ENCODE peak calls at places on chromosomes 13 and 19, in four cellular contexts. D is K562, M is HL-60, J is GM12878. V is an unnamed sample.

GRCh38 chr13:27201661-27202060 is 30.1 kb upstream of the USP12 start:
- DNase-seq in D (no peak), M (no peak), J (no peak), V (no peak)

GRCh38 chr13:48010698-48011097 is 9.6 kb upstream of the SUCLA2 start:
- DNase-seq in D (no peak), M (no peak), J (no peak), V (no peak)

GRCh38 chr13:105346141-105346766 is 1189.2 kb downstream of the EFNB2 start:
- DNase-seq in D (no peak), M (no peak), J (no peak), V (no peak)

GRCh38 chr13:26897706-26898550 is 137.3 kb upstream of the GPR12 start:
- DNase-seq in D (no peak), M (no peak), J (no peak), V (no peak)

GRCh38 chr13:103859952-103860351 is 793.7 kb upstream of the SLC10A2 start:
- DNase-seq in D (no peak), M (peak), J (no peak), V (no peak)

GRCh38 chr13:113604186-113604585 is 19.6 kb downstream of the TFDP1 start:
- DNase-seq in D (no peak), M (no peak), J (no peak), V (peak)

GRCh38 chr19:56333506-56333905 is 18.9 kb upstream of the ZSCAN5A start:
- DNase-seq in D (peak), M (peak), J (no peak), V (no peak)

GRCh38 chr19:11982526-11982925 is 17.7 kb downstream of the ZNF763 start:
- DNase-seq in D (no peak), M (no peak), J (no peak), V (no peak)

GRCh38 chr13:98275711-98276171 is 98.7 kb upstream of the RNF113B start:
- DNase-seq in D (no peak), M (no peak), J (no peak), V (no peak)

GRCh38 chr19:40419780-40420179 is 6.0 kb downstream of the SERTAD1 start:
- DNase-seq in D (no peak), M (no peak), J (no peak), V (no peak)

GRCh38 chr13:65292488-65292901 is 1937.6 kb downstream of the PCDH9 start:
- DNase-seq in D (no peak), M (no peak), J (no peak), V (no peak)

GRCh38 chr19:46959962-46960556 is 59.6 kb upstream of the NPAS1 start:
- DNase-seq in D (no peak), M (no peak), J (no peak), V (no peak)

GRCh38 chr19:10544242-10544752 is 593 bp downstream of the ATG4D start:
- DNase-seq in D (peak), M (peak), J (no peak), V (no peak)

GRCh38 chr13:74774252-74774651 is 640.0 kb upstream of the KLF12 start:
- DNase-seq in D (no peak), M (no peak), J (no peak), V (no peak)

GRCh38 chr19:12649941-12650340 is 16.6 kb downstream of the MAN2B1 start:
- DNase-seq in D (no peak), M (no peak), J (no peak), V (no peak)

GRCh38 chr13:21106089-21106488 is 44.7 kb upstream of the LATS2 start:
- DNase-seq in D (no peak), M (no peak), J (no peak), V (no peak)

GRCh38 chr13:114128624-114129522 is 3.5 kb downstream of the RASA3 start:
- DNase-seq in D (peak), M (peak), J (peak), V (peak)

GRCh38 chr13:43044720-43045301 is 21.4 kb downstream of the DNAJC15 start:
- DNase-seq in D (no peak), M (no peak), J (no peak), V (no peak)

GRCh38 chr13:26007774-26008173 is 44.0 kb downstream of the SHISA2 start:
- DNase-seq in D (no peak), M (no peak), J (no peak), V (no peak)

GRCh38 chr13:27172495-27172842 is 858 bp upstream of the USP12 start:
- DNase-seq in D (peak), M (peak), J (no peak), V (no peak)

GRCh38 chr19:3904233-3904632 is 23.7 kb downstream of the ATCAY start:
- DNase-seq in D (no peak), M (no peak), J (no peak), V (no peak)

GRCh38 chr19:40507892-40508291 is 41.1 kb downstream of the SPTBN4 start:
- DNase-seq in D (peak), M (no peak), J (no peak), V (no peak)

GRCh38 chr13:45341799-45342584 is 1.0 kb upstream of the TPT1 start:
- DNase-seq in D (no peak), M (peak), J (no peak), V (no peak)

GRCh38 chr13:94227255-94227879 is 252.1 kb downstream of the DCT start:
- DNase-seq in D (no peak), M (no peak), J (no peak), V (no peak)

GRCh38 chr13:68727788-68728187 is 1379.8 kb upstream of the ATXN8OS start:
- DNase-seq in D (no peak), M (no peak), J (no peak), V (no peak)

GRCh38 chr19:38674388-38675133 is 27.1 kb downstream of the ACTN4 start:
- DNase-seq in D (peak), M (no peak), J (no peak), V (no peak)

GRCh38 chr13:33349314-33349995 is 63.9 kb upstream of the STARD13 start:
- DNase-seq in D (no peak), M (no peak), J (no peak), V (no peak)

GRCh38 chr19:1450735-1451669 is 1.1 kb downstream of the APC2 start:
- DNase-seq in D (no peak), M (no peak), J (no peak), V (no peak)

GRCh38 chr19:738509-739128 is 12.3 kb upstream of the MISP start:
- DNase-seq in D (no peak), M (no peak), J (no peak), V (no peak)

GRCh38 chr13:23509781-23510543 is 60.2 kb upstream of the TNFRSF19 start:
- DNase-seq in D (no peak), M (no peak), J (no peak), V (no peak)

GRCh38 chr19:16338470-16339360 is 14.1 kb downstream of the KLF2 start:
- DNase-seq in D (no peak), M (peak), J (peak), V (peak)

GRCh38 chr13:113152894-113153809 is 5.3 kb upstream of the PROZ start:
- DNase-seq in D (peak), M (peak), J (no peak), V (no peak)

GRCh38 chr19:50512999-50513745 is 541 bp downstream of the ASPDH start:
- DNase-seq in D (no peak), M (no peak), J (no peak), V (no peak)

GRCh38 chr13:99724633-99725517 is 223.6 kb downstream of the TM9SF2 start:
- DNase-seq in D (no peak), M (no peak), J (peak), V (no peak)

GRCh38 chr13:52743988-52744387 is 4.4 kb upstream of the CNMD start:
- DNase-seq in D (no peak), M (no peak), J (no peak), V (no peak)

GRCh38 chr13:23159587-23160240 is 21.1 kb upstream of the SGCG start:
- DNase-seq in D (no peak), M (no peak), J (no peak), V (no peak)

GRCh38 chr19:4705413-4706131 is 18.1 kb downstream of the DPP9 start:
- DNase-seq in D (no peak), M (no peak), J (no peak), V (no peak)

GRCh38 chr13:105914637-105915036 is 620.8 kb downstream of the EFNB2 start:
- DNase-seq in D (no peak), M (no peak), J (no peak), V (no peak)

GRCh38 chr19:34475026-34475974 is 6.3 kb upstream of the WTIP start:
- DNase-seq in D (no peak), M (peak), J (no peak), V (no peak)

GRCh38 chr19:53246498-53246897 is 8.2 kb downstream of the ZNF677 start:
- DNase-seq in D (no peak), M (no peak), J (peak), V (no peak)
- TF ChIP-seq SPI1 in D (no peak), M (no peak), J (peak), V (peak)

GRCh38 chr19:18866800-18867123 is 29.2 kb downstream of the CERS1 start:
- DNase-seq in D (no peak), M (no peak), J (no peak), V (no peak)

GRCh38 chr19:18865106-18865972 is 30.6 kb downstream of the CERS1 start:
- DNase-seq in D (no peak), M (no peak), J (no peak), V (no peak)

GRCh38 chr19:18867199-18867598 is 28.8 kb downstream of the CERS1 start:
- DNase-seq in D (no peak), M (no peak), J (no peak), V (no peak)

GRCh38 chr19:18867751-18868150 is 28.2 kb downstream of the CERS1 start:
- DNase-seq in D (no peak), M (no peak), J (no peak), V (no peak)

DNA sequence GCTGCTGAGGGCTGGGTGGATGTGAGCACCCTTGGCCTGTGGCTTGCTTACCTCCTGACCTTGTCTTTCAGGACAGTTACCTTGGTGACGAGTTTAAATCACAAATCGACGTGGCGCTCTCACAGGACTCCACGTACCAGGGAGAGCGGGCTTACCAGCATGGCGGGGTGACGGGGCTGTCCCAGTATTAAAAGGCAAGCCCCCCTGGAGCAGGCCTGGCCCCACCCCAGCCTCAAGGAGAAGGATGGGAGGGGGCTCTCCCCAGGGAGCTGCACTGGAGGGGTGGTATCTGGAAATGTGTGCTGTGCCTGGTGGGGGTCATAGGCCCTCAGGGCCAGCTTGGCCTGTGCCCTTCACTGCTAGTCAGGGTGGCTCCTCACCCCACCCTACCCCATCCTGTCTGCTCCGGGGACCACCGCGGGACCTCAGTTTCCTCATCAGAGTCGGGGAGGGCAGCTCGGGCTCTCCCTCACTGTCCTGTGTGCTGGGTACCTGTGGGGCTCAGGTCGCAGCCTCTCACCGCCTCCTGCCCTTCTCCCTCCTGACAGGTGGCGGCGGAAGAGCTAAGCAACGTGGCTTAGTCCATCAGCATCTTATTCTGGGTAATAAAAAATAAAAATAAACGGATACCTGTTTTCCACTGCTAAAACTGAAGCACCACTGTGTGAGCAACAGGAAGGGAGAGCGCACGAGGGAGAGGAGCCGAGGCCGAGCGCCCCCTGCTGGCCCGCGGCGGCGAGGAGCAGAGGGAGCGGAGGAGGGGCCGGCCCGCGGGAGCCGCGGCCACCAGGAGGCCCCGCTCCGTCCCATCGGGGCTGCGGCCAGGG is 29.8 kb downstream of the CERS1 start:
- DNase-seq in D (peak), M (peak), J (no peak), V (peak)
- TF ChIP-seq SPI1 in D (no peak), M (no peak), J (no peak), V (no peak)

DNA sequence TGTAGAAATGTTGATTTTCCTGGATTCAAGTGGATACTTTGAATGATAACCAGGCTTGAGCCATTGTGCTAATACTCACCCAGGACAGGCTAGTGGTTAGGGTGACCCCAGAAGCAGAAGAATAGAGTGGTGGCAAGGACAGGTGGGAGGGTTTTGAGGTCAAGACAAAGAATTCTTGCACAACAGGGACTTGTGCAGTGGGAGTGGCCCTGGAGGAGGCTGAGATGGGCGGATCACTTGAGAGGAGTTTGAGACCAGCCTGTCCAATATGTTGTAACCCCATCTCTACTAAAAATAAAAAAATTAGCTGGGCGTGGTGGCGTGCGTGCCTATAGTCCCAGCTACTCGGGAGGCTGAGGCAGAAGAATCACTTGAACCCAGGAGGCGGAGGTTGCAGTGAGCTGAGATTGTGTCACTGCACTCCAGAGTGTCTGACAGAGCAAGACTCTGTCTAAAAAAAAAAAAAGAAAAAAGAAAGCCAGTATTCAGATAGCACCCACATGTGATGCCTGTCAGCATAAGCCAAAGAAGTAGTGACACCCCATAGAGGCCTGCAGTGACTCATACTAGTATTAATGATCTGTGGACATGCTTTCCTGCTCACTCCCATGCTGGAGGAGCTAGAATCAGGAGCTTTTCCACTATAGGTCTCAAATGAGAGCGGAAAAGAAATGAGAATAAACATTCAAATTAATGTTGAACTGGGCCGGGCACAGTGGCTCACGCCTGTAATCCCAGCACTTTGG is 78.7 kb downstream of the RNF17 start:
- DNase-seq in D (no peak), M (no peak), J (no peak), V (no peak)
- TF ChIP-seq SPI1 in D (no peak), M (no peak), J (no peak), V (no peak)

DNA sequence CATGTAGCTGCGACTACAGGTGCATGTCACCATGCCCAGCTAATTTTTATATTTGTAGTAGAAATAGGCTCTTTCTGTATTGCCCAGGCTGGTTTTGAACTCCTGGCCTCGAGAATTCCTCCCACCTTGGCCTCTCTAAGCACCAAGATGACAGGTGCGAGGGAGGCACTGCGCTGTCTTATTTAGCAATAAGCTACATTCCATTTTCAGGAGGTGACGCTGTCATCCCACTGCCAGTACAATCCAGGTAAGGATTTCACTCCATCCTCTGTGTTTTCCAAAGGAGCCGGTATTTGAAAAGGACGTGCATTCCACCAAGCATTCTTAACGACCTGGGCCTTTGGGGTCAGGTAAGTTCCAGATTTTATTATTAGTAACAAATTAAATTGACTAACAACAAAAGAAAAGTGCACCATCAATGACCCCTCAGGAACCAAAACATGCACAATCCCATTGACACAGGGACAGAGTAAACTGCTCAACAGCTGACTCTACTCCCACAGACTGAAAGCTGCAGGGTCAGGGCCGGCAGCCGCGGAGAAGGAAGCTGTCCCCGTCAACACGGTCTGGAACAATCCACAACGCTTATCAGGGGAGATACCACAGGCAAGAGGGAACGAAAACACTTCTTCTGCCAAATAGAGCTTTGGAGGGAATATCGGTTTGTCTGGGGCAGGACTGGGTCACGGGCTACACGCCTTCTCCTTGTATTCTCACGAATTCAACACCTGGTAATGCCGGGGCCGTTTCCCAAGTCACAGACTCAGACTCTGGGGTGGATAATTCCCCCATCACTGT is 82.8 kb downstream of the INSR start:
- DNase-seq in D (no peak), M (no peak), J (no peak), V (no peak)
- TF ChIP-seq SPI1 in D (no peak), M (no peak), J (no peak), V (no peak)

GRCh38 chr19:2462635-2463421 is 6.1 kb upstream of the LMNB2 start:
- DNase-seq in D (no peak), M (no peak), J (no peak), V (no peak)

GRCh38 chr19:2458054-2458453 is 1.3 kb upstream of the LMNB2 start:
- DNase-seq in D (no peak), M (no peak), J (no peak), V (no peak)

GRCh38 chr19:2460245-2460644 is 3.5 kb upstream of the LMNB2 start:
- DNase-seq in D (no peak), M (no peak), J (no peak), V (no peak)

GRCh38 chr19:2464389-2464788 is 7.6 kb upstream of the LMNB2 start:
- DNase-seq in D (no peak), M (no peak), J (no peak), V (no peak)

GRCh38 chr19:2461751-2462634 is 5.2 kb upstream of the LMNB2 start:
- DNase-seq in D (peak), M (no peak), J (no peak), V (peak)
- TF ChIP-seq SPI1 in D (no peak), M (no peak), J (no peak), V (no peak)

GRCh38 chr19:41937525-41937924 is 9.3 kb upstream of the ERFL start:
- DNase-seq in D (no peak), M (no peak), J (no peak), V (no peak)

GRCh38 chr19:41935781-41936415 is 7.6 kb upstream of the ERFL start:
- DNase-seq in D (no peak), M (no peak), J (no peak), V (no peak)

GRCh38 chr19:41936961-41937360 is 8.7 kb upstream of the ERFL start:
- DNase-seq in D (no peak), M (no peak), J (no peak), V (no peak)

GRCh38 chr19:41934849-41935374 is 6.7 kb upstream of the ERFL start:
- DNase-seq in D (peak), M (peak), J (no peak), V (no peak)

DNA sequence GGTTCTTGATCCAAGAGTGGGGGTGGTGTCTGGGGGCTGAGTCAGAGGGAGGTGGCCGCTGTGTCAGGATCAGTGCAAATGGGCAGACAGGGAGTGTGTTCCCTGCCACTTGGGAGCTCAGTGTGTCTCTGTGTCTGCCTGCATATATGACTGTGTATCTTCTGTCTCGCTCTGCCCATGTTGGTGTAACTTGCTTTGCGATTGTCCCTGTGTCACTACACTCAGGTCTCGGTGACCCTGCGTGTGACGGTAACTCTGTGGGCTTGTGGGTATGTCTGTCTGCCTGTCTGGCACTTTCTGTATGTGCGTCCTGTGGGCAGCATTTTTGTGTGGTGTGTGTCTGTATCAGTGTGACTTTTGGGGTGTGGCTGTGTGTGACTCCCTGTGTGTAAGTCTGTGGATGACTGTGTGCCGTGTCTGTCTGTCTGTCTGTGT is 8.2 kb upstream of the ERFL start:
- DNase-seq in D (no peak), M (no peak), J (no peak), V (no peak)
- TF ChIP-seq SPI1 in D (no peak), M (no peak), J (no peak), V (no peak)